ENCODE peak calls at places on chromosomes 11 and 22, in eight cellular contexts. J is thyroid gland, P is testis, R is ovary, G is prostate gland, I is upper lobe of left lung, M is sigmoid colon, H is Peyer's patch. S is an unnamed sample.
A peak's percentile ranks its signal among the peaks of the same experiment; 100 is the strongest.

GRCh38 chr22:21646608-21647590 is 4.8 kb downstream of the SDF2L1 start:
- DNase-seq in H (peak; percentile 82), J (peak; percentile 79), G (peak; percentile 74), P (peak; percentile 92), M (peak; percentile 85), I (peak; percentile 73), R (peak; percentile 75), S (peak; percentile 32)

GRCh38 chr11:46251954-46252353 is 25.5 kb upstream of the CREB3L1 start:
- DNase-seq in G (no peak), H (no peak), I (no peak), P (no peak), M (no peak), R (no peak), J (no peak), S (no peak)

GRCh38 chr11:65215441-65216076 is 33.8 kb downstream of the CAPN1 start:
- DNase-seq in P (no peak), M (no peak), G (no peak), I (no peak), R (no peak), H (no peak), J (no peak), S (no peak)

GRCh38 chr11:17673951-17674350 is 45.4 kb upstream of the MYOD1 start:
- DNase-seq in G (no peak), H (no peak), R (no peak), M (no peak), J (no peak), P (no peak), I (no peak), S (no peak)

GRCh38 chr11:2885017-2885675 is 429 bp downstream of the CDKN1C start:
- DNase-seq in H (no peak), I (peak; percentile 69), J (peak; percentile 75), P (peak; percentile 43), G (peak; percentile 58), R (peak; percentile 71), M (peak; percentile 86), S (no peak)

GRCh38 chr11:37465221-37465620 is 867.2 kb upstream of the RAG2 start:
- DNase-seq in J (no peak), I (no peak), H (no peak), R (no peak), G (no peak), M (no peak), P (no peak), S (no peak)

GRCh38 chr11:32259641-32260081 is 168.8 kb downstream of the RCN1 start:
- DNase-seq in I (peak; percentile 84), H (no peak), G (no peak), J (peak; percentile 70), P (peak; percentile 21), M (no peak), R (no peak), S (no peak)

GRCh38 chr11:9796276-9796675 is 132.4 kb downstream of the SWAP70 start:
- DNase-seq in I (no peak), M (no peak), P (no peak), G (no peak), J (no peak), R (no peak), H (no peak), S (no peak)

GRCh38 chr11:115166826-115167225 is 337.4 kb downstream of the CADM1 start:
- DNase-seq in I (no peak), M (no peak), H (no peak), G (peak; percentile 25), J (no peak), R (no peak), P (no peak), S (no peak)

GRCh38 chr22:37021710-37022482 is 2.4 kb downstream of the MPST start:
- DNase-seq in H (peak; percentile 56), G (no peak), R (no peak), J (no peak), M (no peak), P (peak; percentile 50), I (peak; percentile 59), S (no peak)

GRCh38 chr11:46322759-46323158 is 24.5 kb upstream of the DGKZ start:
- DNase-seq in M (no peak), J (no peak), I (no peak), H (no peak), G (no peak), P (no peak), R (no peak), S (no peak)

GRCh38 chr11:57709802-57710367 is 2.1 kb downstream of the MED19 start:
- DNase-seq in R (no peak), H (no peak), J (no peak), I (no peak), M (no peak), G (no peak), P (no peak), S (no peak)

GRCh38 chr22:38924197-38924952 is 33.0 kb upstream of the APOBEC3A start:
- DNase-seq in H (no peak), M (peak; percentile 89), J (peak; percentile 94), G (peak; percentile 88), R (peak; percentile 81), P (peak; percentile 76), I (peak; percentile 83), S (no peak)

GRCh38 chr22:17817511-17818065 is 43.3 kb upstream of the BID start:
- DNase-seq in P (no peak), J (no peak), R (no peak), H (no peak), M (no peak), G (no peak), I (no peak), S (no peak)

GRCh38 chr22:17817079-17817478 is 42.8 kb upstream of the BID start:
- DNase-seq in I (no peak), H (no peak), P (no peak), G (no peak), J (no peak), R (no peak), M (no peak), S (no peak)

GRCh38 chr22:17818166-17818565 is 43.9 kb upstream of the BID start:
- DNase-seq in I (no peak), P (no peak), R (no peak), H (no peak), G (no peak), J (no peak), M (no peak), S (no peak)

GRCh38 chr22:17816649-17817048 is 42.4 kb upstream of the BID start:
- DNase-seq in J (no peak), R (no peak), I (no peak), P (no peak), M (no peak), H (no peak), G (no peak), S (no peak)

DNA sequence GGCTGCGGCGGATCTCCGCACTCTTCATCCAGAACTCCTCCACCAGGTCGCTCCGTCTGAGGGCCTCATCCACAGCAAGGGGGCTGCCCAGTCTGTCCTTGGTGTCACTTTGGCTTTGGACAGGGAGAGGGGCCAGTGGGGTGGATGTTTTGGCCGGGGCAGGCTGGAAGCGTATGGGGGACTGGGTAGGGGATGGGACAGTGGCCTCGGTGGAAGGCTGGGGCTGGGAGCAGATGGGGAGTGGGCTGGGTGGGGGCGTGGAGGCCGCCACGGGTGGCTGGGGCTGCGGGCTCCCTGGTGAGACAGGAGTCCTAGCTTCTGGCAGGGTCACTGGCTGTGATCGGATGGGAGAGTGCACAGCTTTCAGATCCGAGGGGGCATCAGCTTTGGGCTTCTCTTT is 44.4 kb upstream of the BID start:
- DNase-seq in G (no peak), I (no peak), P (no peak), M (no peak), J (no peak), R (no peak), H (no peak), S (no peak)
- H3K4me1 ChIP-seq in G (no peaks in the 10 kb centered on the region), I (no peaks in the 10 kb centered on the region), P (no peaks in the 10 kb centered on the region), M (no peaks in the 10 kb centered on the region), J (no peaks in the 10 kb centered on the region), R (no peaks in the 10 kb centered on the region), H (no peaks in the 10 kb centered on the region), S (no peaks in the 10 kb centered on the region)

GRCh38 chr22:46974077-46974476 is 211.6 kb downstream of the TBC1D22A start:
- DNase-seq in H (no peak), G (no peak), I (no peak), P (no peak), M (peak; percentile 58), J (no peak), R (no peak), S (no peak)
- TF ChIP-seq POLR2A in H (no peak), G (no peak), I (no peak), P (no peak), M (no peak), J (no peak), R (no peak), S (no peak)

GRCh38 chr11:101509911-101510310 is 73.9 kb downstream of the TRPC6 start:
- DNase-seq in I (no peak), P (no peak), R (no peak), M (no peak), H (no peak), G (no peak), J (no peak), S (no peak)
- TF ChIP-seq CTCF in I (no peak), P (no peak), R (no peak), M (no peak), H (no peak), G (no peak), J (no peak), S (no peak)

GRCh38 chr11:12215192-12215591 is 104.8 kb downstream of the MICAL2 start:
- DNase-seq in J (peak; percentile 80), M (no peak), H (no peak), G (no peak), I (peak; percentile 61), R (no peak), P (no peak), S (no peak)

GRCh38 chr11:12216542-12217422 is 106.4 kb downstream of the MICAL2 start:
- DNase-seq in P (peak; percentile 91), G (peak; percentile 33), R (no peak), I (no peak), M (no peak), H (no peak), J (no peak), S (no peak)

GRCh38 chr11:12217879-12218278 is 107.5 kb downstream of the MICAL2 start:
- DNase-seq in G (no peak), J (no peak), R (no peak), I (no peak), P (no peak), M (no peak), H (no peak), S (no peak)

GRCh38 chr11:12214751-12215150 is 104.4 kb downstream of the MICAL2 start:
- DNase-seq in G (no peak), M (no peak), H (no peak), R (no peak), P (no peak), I (no peak), J (no peak), S (no peak)

GRCh38 chr11:12216100-12216499 is 105.7 kb downstream of the MICAL2 start:
- DNase-seq in I (no peak), P (no peak), J (no peak), R (no peak), M (no peak), G (peak; percentile 68), H (no peak), S (no peak)
- H3K4me1 ChIP-seq in I (peaks cover 53% of the 10 kb centered on the region), P (peaks cover 50% of the 10 kb centered on the region), J (peaks cover 38% of the 10 kb centered on the region), R (peaks cover 9% of the 10 kb centered on the region), M (peaks cover 77% of the 10 kb centered on the region), G (peaks cover 23% of the 10 kb centered on the region), H (no peaks in the 10 kb centered on the region), S (no peaks in the 10 kb centered on the region)

GRCh38 chr22:26586556-26587325 is 3.2 kb downstream of the TPST2 start:
- DNase-seq in H (peak; percentile 20), I (no peak), M (peak; percentile 57), R (no peak), J (no peak), P (peak; percentile 31), G (no peak), S (no peak)
- TF ChIP-seq POLR2A in H (no peak), I (no peak), M (no peak), R (no peak), J (no peak), P (no peak), G (no peak), S (no peak)